ENCODE peak calls at places on chromosome 5, in six cellular contexts. S is MM.1S, Z is MCF 10A, R is neural crest cell, G is mammary epithelial cell, A is uterus. C is an unnamed sample.

GRCh38 chr5:1461396-1461795 is 16.2 kb upstream of the SLC6A3 start:
- DNase-seq in G (no peak), A (no peak), Z (no peak), R (no peak), S (no peak), C (no peak)

GRCh38 chr5:60229786-60230185 is 336.3 kb upstream of the PDE4D start:
- DNase-seq in Z (no peak), S (no peak), R (no peak), A (no peak), G (no peak), C (no peak)

GRCh38 chr5:52607425-52607824 is 180.3 kb upstream of the ITGA1 start:
- DNase-seq in A (no peak), Z (no peak), S (no peak), G (no peak), R (no peak), C (no peak)

GRCh38 chr5:154779105-154779504 is 23.9 kb downstream of the LARP1 start:
- DNase-seq in G (peak; percentile 84), R (no peak), Z (peak; percentile 94), S (no peak), A (no peak), C (no peak)

GRCh38 chr5:119322948-119323629 is 32.7 kb upstream of the TNFAIP8 start:
- DNase-seq in Z (peak; percentile 54), R (no peak), A (no peak), S (no peak), G (peak; percentile 19), C (no peak)

GRCh38 chr5:1522601-1523479 is 920 bp downstream of the LPCAT1 start:
- DNase-seq in Z (no peak), G (peak; percentile 17), S (peak; percentile 37), A (peak; percentile 14), R (no peak), C (peak; percentile 47)

GRCh38 chr5:159449925-159450324 is 119.6 kb upstream of the IL12B start:
- DNase-seq in G (peak; percentile 42), Z (peak; percentile 60), A (no peak), S (no peak), R (no peak), C (no peak)

GRCh38 chr5:55234171-55234700 is 828 bp upstream of the CCNO start:
- DNase-seq in Z (peak; percentile 53), S (peak; percentile 42), R (peak; percentile 24), G (peak; percentile 47), A (no peak), C (peak; percentile 37)

GRCh38 chr5:42108468-42108867 is 183.4 kb downstream of the FBXO4 start:
- DNase-seq in Z (no peak), A (no peak), R (no peak), S (no peak), G (no peak), C (no peak)

GRCh38 chr5:122126711-122127385 is 2.5 kb upstream of the ZNF474 start:
- DNase-seq in R (no peak), G (no peak), S (no peak), A (no peak), Z (no peak), C (no peak)

GRCh38 chr5:122375801-122376200 is 63.8 kb downstream of the SNCAIP start:
- DNase-seq in S (no peak), Z (no peak), A (no peak), R (no peak), G (no peak), C (no peak)

GRCh38 chr5:140567871-140568270 is 3.2 kb downstream of the SLC35A4 start:
- DNase-seq in S (no peak), R (no peak), Z (no peak), G (no peak), A (no peak), C (no peak)

GRCh38 chr5:145848854-145849253 is 13.7 kb upstream of the PRELID2 start:
- DNase-seq in R (no peak), G (peak; percentile 86), A (no peak), S (no peak), Z (peak; percentile 93), C (no peak)

GRCh38 chr5:135058326-135058725 is 24.3 kb upstream of the PITX1 start:
- DNase-seq in A (no peak), Z (no peak), S (no peak), G (no peak), R (no peak), C (no peak)

GRCh38 chr5:132489871-132490483 is 596 bp downstream of the IRF1 start:
- DNase-seq in Z (peak; percentile 40), G (no peak), A (peak; percentile 63), R (no peak), S (peak; percentile 44), C (no peak)

GRCh38 chr5:120538149-120538548 is 74.0 kb downstream of the PRR16 start:
- DNase-seq in S (no peak), Z (peak; percentile 25), R (no peak), G (peak; percentile 51), A (no peak), C (no peak)

GRCh38 chr5:81606150-81606549 is 144.7 kb downstream of the SSBP2 start:
- DNase-seq in R (no peak), A (no peak), Z (no peak), G (no peak), S (no peak), C (no peak)

GRCh38 chr5:176415240-176416122 is 858 bp downstream of the CLTB start:
- DNase-seq in A (peak; percentile 47), G (peak; percentile 62), R (peak; percentile 22), Z (peak; percentile 74), S (no peak), C (no peak)

GRCh38 chr5:72661405-72661804 is 154.2 kb upstream of the ZNF366 start:
- DNase-seq in S (no peak), R (no peak), Z (peak; percentile 36), G (no peak), A (no peak), C (no peak)

GRCh38 chr5:9431496-9432258 is 114.2 kb downstream of the SEMA5A start:
- DNase-seq in R (no peak), S (peak; percentile 38), A (no peak), G (no peak), Z (no peak), C (no peak)

GRCh38 chr5:26482817-26483375 is 555.5 kb downstream of the CDH9 start:
- DNase-seq in G (no peak), A (no peak), S (peak; percentile 78), Z (peak; percentile 64), R (peak; percentile 29), C (peak; percentile 38)

GRCh38 chr5:120449501-120449900 is 14.6 kb upstream of the PRR16 start:
- DNase-seq in G (no peak), S (no peak), R (no peak), A (no peak), Z (no peak), C (no peak)

GRCh38 chr5:56812110-56812509 is 3.2 kb upstream of the MAP3K1 start:
- DNase-seq in A (no peak), G (peak; percentile 11), R (no peak), Z (no peak), S (no peak), C (no peak)

GRCh38 chr5:1431021-1431811 is 14.0 kb downstream of the SLC6A3 start:
- DNase-seq in G (no peak), R (no peak), S (no peak), Z (no peak), A (no peak), C (no peak)

GRCh38 chr5:31824886-31825774 is 186.2 kb downstream of the PDZD2 start:
- DNase-seq in S (peak; percentile 67), Z (peak; percentile 76), R (peak; percentile 40), A (peak; percentile 58), G (peak; percentile 61), C (peak; percentile 39)

GRCh38 chr5:157497875-157498611 is 38.0 kb downstream of the NIPAL4 start:
- DNase-seq in R (no peak), S (no peak), A (no peak), Z (no peak), G (no peak), C (no peak)

GRCh38 chr5:157496847-157497246 is 36.8 kb downstream of the NIPAL4 start:
- DNase-seq in G (no peak), S (no peak), R (no peak), A (no peak), Z (no peak), C (no peak)

GRCh38 chr5:157492886-157493285 is 32.9 kb downstream of the NIPAL4 start:
- DNase-seq in S (no peak), Z (no peak), A (no peak), R (no peak), G (no peak), C (no peak)

GRCh38 chr5:157491471-157491870 is 31.5 kb downstream of the NIPAL4 start:
- DNase-seq in A (no peak), Z (no peak), S (no peak), G (no peak), R (no peak), C (no peak)

DNA sequence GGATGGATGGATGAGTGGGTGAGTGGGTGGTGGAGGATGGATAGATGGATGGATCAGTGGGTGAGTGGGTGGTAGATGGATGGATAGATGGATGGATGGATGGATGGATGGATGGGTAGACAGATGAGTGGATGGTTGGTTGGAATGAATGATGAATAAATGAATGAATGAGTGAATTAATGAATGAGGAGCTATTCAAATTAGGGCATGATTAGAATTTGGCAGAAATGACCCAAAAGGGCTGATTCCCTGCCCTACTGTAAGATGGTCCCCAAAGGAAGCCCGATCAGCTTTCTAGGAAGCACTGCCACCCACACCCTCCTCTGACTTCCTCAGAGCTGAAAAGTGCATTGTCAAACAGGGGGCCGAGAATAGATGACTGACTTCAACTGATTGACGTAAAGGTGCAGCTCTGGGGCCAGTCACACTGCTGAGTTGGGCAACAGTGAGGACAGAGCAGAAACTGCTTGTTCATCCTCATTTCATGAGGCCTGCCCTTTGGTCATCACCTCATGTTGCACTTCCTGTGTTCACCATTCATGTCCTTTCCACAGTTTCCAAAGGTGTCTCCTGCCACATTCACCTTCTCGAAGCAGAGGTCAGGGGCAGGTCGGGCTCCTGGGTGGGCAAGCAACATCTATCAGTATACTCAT is 34.3 kb downstream of the NIPAL4 start:
- DNase-seq in Z (no peak), A (no peak), G (no peak), S (no peak), R (no peak), C (no peak)
- TF ChIP-seq CTCF in Z (no peak), A (no peak), G (no peak), S (no peak), R (no peak), C (no peak)

GRCh38 chr5:33184367-33184766 is 256.4 kb upstream of the TARS1 start:
- DNase-seq in S (no peak), R (no peak), A (no peak), G (no peak), Z (no peak), C (no peak)

GRCh38 chr5:33180900-33181299 is 259.9 kb upstream of the TARS1 start:
- DNase-seq in R (no peak), A (no peak), Z (peak; percentile 56), G (peak; percentile 24), S (no peak), C (no peak)
- TF ChIP-seq CTCF in R (peak; percentile 60), A (no peak), Z (peak; percentile 68), G (no peak), S (no peak), C (peak; percentile 22)

GRCh38 chr5:171271798-171272197 is 37.2 kb upstream of the TLX3 start:
- DNase-seq in S (no peak), Z (no peak), A (no peak), G (no peak), R (no peak), C (no peak)
- TF ChIP-seq CTCF in S (no peak), Z (no peak), A (no peak), G (no peak), R (no peak), C (no peak)

DNA sequence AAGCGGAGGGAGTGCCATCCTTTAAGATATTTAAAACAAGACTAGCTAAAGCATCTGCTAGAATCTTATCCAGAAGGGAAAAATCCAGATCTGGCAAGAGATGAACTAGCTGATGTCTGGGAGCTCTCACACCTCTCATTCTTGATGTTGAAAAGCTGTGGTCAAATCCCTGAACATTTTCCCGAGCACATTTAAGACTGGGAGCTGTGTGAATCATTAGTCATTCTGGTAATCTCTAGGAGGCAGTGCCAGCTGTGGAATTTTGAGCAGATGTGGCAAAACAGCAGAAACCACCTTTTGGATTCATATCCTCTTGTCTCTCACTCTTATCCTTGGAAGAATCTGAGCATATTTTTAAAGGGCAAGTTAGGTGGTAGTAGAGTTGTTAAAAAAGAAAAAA is 218.0 kb downstream of the MAN2A1 start:
- DNase-seq in S (no peak), A (no peak), R (no peak), Z (peak; percentile 78), G (peak; percentile 69), C (no peak)
- TF ChIP-seq CTCF in S (no peak), A (no peak), R (no peak), Z (no peak), G (peak; percentile 2), C (no peak)